ENCODE peak calls at places on chromosomes 12 and 14, in six cellular contexts. One of them, this sample, is unnamed.

GRCh38 chr14:69586420-69586819 is 11.7 kb upstream of the CCDC177 start:
- DNase-seq in small intestine: no peak
- DNase-seq in AML-193: no peak
- DNase-seq in A549: no peak
- DNase-seq in activated naive CD4-positive, alpha-beta T cell: no peak
- DNase-seq in body of pancreas: no peak
- DNase-seq in this sample: no peak

GRCh38 chr12:52779914-52780313 is 2.8 kb upstream of the KRT76 start:
- DNase-seq in body of pancreas: no peak
- DNase-seq in small intestine: no peak
- DNase-seq in A549: no peak
- DNase-seq in AML-193: no peak
- DNase-seq in activated naive CD4-positive, alpha-beta T cell: no peak
- DNase-seq in this sample: peak

GRCh38 chr12:125246346-125246656 is 181.1 kb downstream of the AACS start:
- DNase-seq in A549: no peak
- DNase-seq in small intestine: no peak
- DNase-seq in AML-193: no peak
- DNase-seq in body of pancreas: no peak
- DNase-seq in activated naive CD4-positive, alpha-beta T cell: no peak
- DNase-seq in this sample: no peak

GRCh38 chr12:88383405-88383804 is 196.9 kb downstream of the KITLG start:
- DNase-seq in activated naive CD4-positive, alpha-beta T cell: no peak
- DNase-seq in small intestine: no peak
- DNase-seq in body of pancreas: no peak
- DNase-seq in A549: no peak
- DNase-seq in AML-193: no peak
- DNase-seq in this sample: no peak

GRCh38 chr12:98456583-98457573 is 58.5 kb upstream of the TMPO start:
- DNase-seq in small intestine: peak
- DNase-seq in AML-193: no peak
- DNase-seq in activated naive CD4-positive, alpha-beta T cell: no peak
- DNase-seq in body of pancreas: peak
- DNase-seq in A549: no peak
- DNase-seq in this sample: peak

GRCh38 chr14:75303415-75303814 is 24.8 kb downstream of the FOS start:
- DNase-seq in A549: peak
- DNase-seq in AML-193: peak
- DNase-seq in activated naive CD4-positive, alpha-beta T cell: no peak
- DNase-seq in small intestine: peak
- DNase-seq in body of pancreas: peak
- DNase-seq in this sample: no peak

GRCh38 chr12:56243731-56244181 is 13.9 kb downstream of the SLC39A5 start:
- DNase-seq in small intestine: no peak
- DNase-seq in body of pancreas: peak
- DNase-seq in activated naive CD4-positive, alpha-beta T cell: no peak
- DNase-seq in A549: no peak
- DNase-seq in AML-193: no peak
- DNase-seq in this sample: no peak

GRCh38 chr12:23950775-23951391 is 1.4 kb upstream of the SOX5 start:
- DNase-seq in body of pancreas: no peak
- DNase-seq in AML-193: no peak
- DNase-seq in activated naive CD4-positive, alpha-beta T cell: no peak
- DNase-seq in A549: no peak
- DNase-seq in small intestine: no peak
- DNase-seq in this sample: peak

GRCh38 chr12:108091351-108091750 is 37.7 kb upstream of the WSCD2 start:
- DNase-seq in body of pancreas: no peak
- DNase-seq in AML-193: no peak
- DNase-seq in A549: no peak
- DNase-seq in activated naive CD4-positive, alpha-beta T cell: no peak
- DNase-seq in small intestine: no peak
- DNase-seq in this sample: no peak

GRCh38 chr14:89428556-89429196 is 11.6 kb upstream of the FOXN3 start:
- DNase-seq in small intestine: no peak
- DNase-seq in AML-193: no peak
- DNase-seq in activated naive CD4-positive, alpha-beta T cell: no peak
- DNase-seq in body of pancreas: no peak
- DNase-seq in A549: no peak
- DNase-seq in this sample: no peak

GRCh38 chr12:12019881-12020280 is 50.9 kb upstream of the BCL2L14 start:
- DNase-seq in AML-193: no peak
- DNase-seq in activated naive CD4-positive, alpha-beta T cell: no peak
- DNase-seq in small intestine: no peak
- DNase-seq in A549: no peak
- DNase-seq in body of pancreas: no peak
- DNase-seq in this sample: peak

GRCh38 chr14:29321646-29322045 is 555.1 kb downstream of the FOXG1 start:
- DNase-seq in AML-193: no peak
- DNase-seq in small intestine: no peak
- DNase-seq in A549: no peak
- DNase-seq in activated naive CD4-positive, alpha-beta T cell: no peak
- DNase-seq in body of pancreas: no peak
- DNase-seq in this sample: no peak

GRCh38 chr14:45185110-45185814 is 49.5 kb downstream of the FANCM start:
- DNase-seq in A549: no peak
- DNase-seq in small intestine: no peak
- DNase-seq in body of pancreas: no peak
- DNase-seq in activated naive CD4-positive, alpha-beta T cell: no peak
- DNase-seq in AML-193: no peak
- DNase-seq in this sample: no peak